ENCODE peak calls at places on chromosome 9, in four cellular contexts. O is CD8-positive, alpha-beta memory T cell; N is astrocyte of the spinal cord; Q is mucosa of descending colon. Y is an unnamed sample.

GRCh38 chr9:24293391-24293790 is 252.3 kb downstream of the IZUMO3 start:
- DNase-seq in O (no peak), N (no peak), Q (no peak), Y (no peak)

GRCh38 chr9:128343855-128344254 is 3.5 kb downstream of the SLC27A4 start:
- DNase-seq in O (no peak), N (no peak), Q (no peak), Y (no peak)

GRCh38 chr9:97954550-97954989 is 16.6 kb upstream of the HEMGN start:
- DNase-seq in O (peak), N (peak), Q (no peak), Y (peak)

GRCh38 chr9:74570879-74571512 is 73.9 kb downstream of the RORB start:
- DNase-seq in O (no peak), N (peak), Q (no peak), Y (no peak)

GRCh38 chr9:26946753-26947727 is at the start of gene PLAA:
- DNase-seq in O (peak), N (peak), Q (peak), Y (peak)

GRCh38 chr9:15512889-15513288 is 2.1 kb upstream of the PSIP1 start:
- DNase-seq in O (no peak), N (no peak), Q (no peak), Y (no peak)

GRCh38 chr9:132077881-132078280 is 1.8 kb downstream of the MED27 start:
- DNase-seq in O (no peak), N (peak), Q (no peak), Y (no peak)

GRCh38 chr9:130770679-130771442 is 64.2 kb upstream of the ABL1 start:
- DNase-seq in O (peak), N (peak), Q (no peak), Y (no peak)

GRCh38 chr9:101376117-101376866 is 8.5 kb downstream of the BAAT start:
- DNase-seq in O (no peak), N (no peak), Q (no peak), Y (no peak)

GRCh38 chr9:27371382-27371781 is 74.4 kb upstream of the EQTN start:
- DNase-seq in O (no peak), N (no peak), Q (no peak), Y (no peak)

GRCh38 chr9:131717719-131718460 is 22.0 kb downstream of the RAPGEF1 start:
- DNase-seq in O (no peak), N (no peak), Q (no peak), Y (no peak)

GRCh38 chr9:23492126-23493002 is 333.7 kb downstream of the ELAVL2 start:
- DNase-seq in O (no peak), N (peak), Q (no peak), Y (no peak)

GRCh38 chr9:134052941-134053340 is 14.9 kb downstream of the BRD3 start:
- DNase-seq in O (no peak), N (no peak), Q (peak), Y (no peak)

GRCh38 chr9:23278566-23278965 is 547.5 kb downstream of the ELAVL2 start:
- DNase-seq in O (no peak), N (no peak), Q (no peak), Y (no peak)

GRCh38 chr9:116662633-116663032 is 24.5 kb upstream of the TRIM32 start:
- DNase-seq in O (no peak), N (no peak), Q (no peak), Y (no peak)

GRCh38 chr9:36191290-36191645 is 547 bp downstream of the CLTA start:
- DNase-seq in O (peak), N (no peak), Q (no peak), Y (peak)

GRCh38 chr9:109329274-109330258 is 8.7 kb upstream of the EPB41L4B start:
- DNase-seq in O (no peak), N (peak), Q (peak), Y (no peak)

GRCh38 chr9:108672475-108673065 is 183.2 kb downstream of the ACTL7B start:
- DNase-seq in O (no peak), N (no peak), Q (no peak), Y (no peak)

Y was measured in stimulated activated naive CD4-positive, alpha-beta T cell.